ENCODE peak calls at places on chromosomes 12 and 14, in seven cellular contexts. One of them, this sample, is unnamed.

GRCh38 chr14:52919971-52920370 is 30.9 kb downstream of the FERMT2 start:
- DNase-seq in activated gamma-delta T cell treated with anti-CD3 and anti-CD28 coated beads, Interleukin-2, amount 50 U/mL, for 16 hours: no peak
- DNase-seq in HFFc6: no peak
- DNase-seq in frontal cortex: no peak
- DNase-seq in fibroblast of the aortic adventitia: peak
- DNase-seq in GM23248: no peak
- DNase-seq in activated naive CD4-positive, alpha-beta T cell treated with Interleukin-2 at 50 U/mL for 16 hours: no peak
- DNase-seq in this sample: no peak

GRCh38 chr14:100222219-100223093 is 16.5 kb upstream of the YY1 start:
- DNase-seq in activated gamma-delta T cell treated with anti-CD3 and anti-CD28 coated beads, Interleukin-2, amount 50 U/mL, for 16 hours: no peak
- DNase-seq in HFFc6: no peak
- DNase-seq in fibroblast of the aortic adventitia: no peak
- DNase-seq in GM23248: no peak
- DNase-seq in activated naive CD4-positive, alpha-beta T cell treated with Interleukin-2 at 50 U/mL for 16 hours: no peak
- DNase-seq in frontal cortex: no peak
- DNase-seq in this sample: no peak

GRCh38 chr14:66311058-66311457 is 175.1 kb upstream of the CCDC196 start:
- DNase-seq in frontal cortex: no peak
- DNase-seq in activated gamma-delta T cell treated with anti-CD3 and anti-CD28 coated beads, Interleukin-2, amount 50 U/mL, for 16 hours: no peak
- DNase-seq in activated naive CD4-positive, alpha-beta T cell treated with Interleukin-2 at 50 U/mL for 16 hours: no peak
- DNase-seq in HFFc6: no peak
- DNase-seq in fibroblast of the aortic adventitia: no peak
- DNase-seq in GM23248: no peak
- DNase-seq in this sample: no peak

GRCh38 chr14:58765375-58765774 is 127.6 kb downstream of the DACT1 start:
- DNase-seq in fibroblast of the aortic adventitia: no peak
- DNase-seq in frontal cortex: no peak
- DNase-seq in activated gamma-delta T cell treated with anti-CD3 and anti-CD28 coated beads, Interleukin-2, amount 50 U/mL, for 16 hours: no peak
- DNase-seq in activated naive CD4-positive, alpha-beta T cell treated with Interleukin-2 at 50 U/mL for 16 hours: no peak
- DNase-seq in HFFc6: no peak
- DNase-seq in GM23248: no peak
- DNase-seq in this sample: no peak

GRCh38 chr12:3797649-3798048 is 44.7 kb upstream of the CRACR2A start:
- DNase-seq in activated naive CD4-positive, alpha-beta T cell treated with Interleukin-2 at 50 U/mL for 16 hours: no peak
- DNase-seq in GM23248: peak
- DNase-seq in activated gamma-delta T cell treated with anti-CD3 and anti-CD28 coated beads, Interleukin-2, amount 50 U/mL, for 16 hours: no peak
- DNase-seq in frontal cortex: no peak
- DNase-seq in fibroblast of the aortic adventitia: no peak
- DNase-seq in HFFc6: no peak
- DNase-seq in this sample: no peak

GRCh38 chr12:42809226-42809625 is 219.7 kb upstream of the PRICKLE1 start:
- DNase-seq in activated naive CD4-positive, alpha-beta T cell treated with Interleukin-2 at 50 U/mL for 16 hours: no peak
- DNase-seq in fibroblast of the aortic adventitia: peak
- DNase-seq in frontal cortex: no peak
- DNase-seq in GM23248: peak
- DNase-seq in activated gamma-delta T cell treated with anti-CD3 and anti-CD28 coated beads, Interleukin-2, amount 50 U/mL, for 16 hours: no peak
- DNase-seq in HFFc6: peak
- DNase-seq in this sample: no peak

GRCh38 chr12:70982991-70983390 is 62.5 kb upstream of the PTPRR start:
- DNase-seq in GM23248: peak
- DNase-seq in activated naive CD4-positive, alpha-beta T cell treated with Interleukin-2 at 50 U/mL for 16 hours: no peak
- DNase-seq in HFFc6: no peak
- DNase-seq in frontal cortex: no peak
- DNase-seq in fibroblast of the aortic adventitia: no peak
- DNase-seq in activated gamma-delta T cell treated with anti-CD3 and anti-CD28 coated beads, Interleukin-2, amount 50 U/mL, for 16 hours: no peak
- DNase-seq in this sample: no peak

GRCh38 chr12:122749569-122750332 is 2.9 kb upstream of the DENR start:
- DNase-seq in activated gamma-delta T cell treated with anti-CD3 and anti-CD28 coated beads, Interleukin-2, amount 50 U/mL, for 16 hours: no peak
- DNase-seq in HFFc6: no peak
- DNase-seq in GM23248: no peak
- DNase-seq in frontal cortex: no peak
- DNase-seq in fibroblast of the aortic adventitia: no peak
- DNase-seq in activated naive CD4-positive, alpha-beta T cell treated with Interleukin-2 at 50 U/mL for 16 hours: no peak
- DNase-seq in this sample: peak

GRCh38 chr12:122946690-122947271 is 19.5 kb downstream of the ABCB9 start:
- DNase-seq in GM23248: peak
- DNase-seq in activated gamma-delta T cell treated with anti-CD3 and anti-CD28 coated beads, Interleukin-2, amount 50 U/mL, for 16 hours: peak
- DNase-seq in HFFc6: peak
- DNase-seq in frontal cortex: peak
- DNase-seq in activated naive CD4-positive, alpha-beta T cell treated with Interleukin-2 at 50 U/mL for 16 hours: peak
- DNase-seq in fibroblast of the aortic adventitia: peak
- DNase-seq in this sample: peak

GRCh38 chr14:104353921-104354701 is 215.7 kb downstream of the KIF26A start:
- DNase-seq in GM23248: no peak
- DNase-seq in activated naive CD4-positive, alpha-beta T cell treated with Interleukin-2 at 50 U/mL for 16 hours: no peak
- DNase-seq in frontal cortex: no peak
- DNase-seq in activated gamma-delta T cell treated with anti-CD3 and anti-CD28 coated beads, Interleukin-2, amount 50 U/mL, for 16 hours: no peak
- DNase-seq in HFFc6: no peak
- DNase-seq in fibroblast of the aortic adventitia: no peak
- DNase-seq in this sample: no peak

This sample was measured in T47D.